ENCODE peak calls at places on chromosomes 2 and 18, in seven cellular contexts. T, Q, H, X, W, P and J are unnamed samples.

GRCh38 chr18:36697905-36698304 is 130.9 kb downstream of the TPGS2 start:
- DNase-seq in P (no peak), H (no peak), T (no peak), Q (peak; percentile 52), X (no peak), W (peak; percentile 91), J (no peak)

GRCh38 chr18:50704541-50704940 is 115.3 kb downstream of the MRO start:
- DNase-seq in Q (no peak), X (no peak), P (no peak), H (no peak), T (no peak), W (no peak), J (no peak)

GRCh38 chr2:157052685-157053224 is 204.8 kb upstream of the GALNT5 start:
- DNase-seq in P (no peak), Q (peak; percentile 44), H (no peak), X (no peak), T (no peak), W (peak; percentile 81), J (no peak)

GRCh38 chr2:236712304-236712703 is 142.7 kb downstream of the ACKR3 start:
- DNase-seq in W (peak; percentile 32), Q (no peak), T (no peak), P (no peak), X (no peak), H (no peak), J (no peak)

GRCh38 chr18:37452697-37453385 is 112.8 kb downstream of the CELF4 start:
- DNase-seq in H (no peak), W (no peak), X (no peak), Q (no peak), P (no peak), T (no peak), J (peak; percentile 17)

GRCh38 chr18:38459086-38459485 is 893.5 kb upstream of the CELF4 start:
- DNase-seq in Q (no peak), H (no peak), W (no peak), P (no peak), X (no peak), T (no peak), J (no peak)

GRCh38 chr2:210955591-210955990 is 399.2 kb downstream of the CPS1 start:
- DNase-seq in P (no peak), W (peak; percentile 81), X (no peak), T (no peak), Q (peak; percentile 45), H (no peak), J (no peak)

GRCh38 chr2:20990446-20990988 is 53.4 kb downstream of the APOB start:
- DNase-seq in X (no peak), W (no peak), H (no peak), P (no peak), T (no peak), Q (no peak), J (no peak)

GRCh38 chr2:101349893-101350662 is 37.2 kb downstream of the CREG2 start:
- DNase-seq in Q (no peak), T (no peak), X (no peak), P (no peak), H (no peak), W (peak; percentile 52), J (no peak)

GRCh38 chr18:35827275-35827929 is 145.1 kb upstream of the RMP24 start:
- DNase-seq in W (no peak), X (no peak), H (no peak), P (no peak), T (no peak), Q (no peak), J (no peak)

GRCh38 chr2:57396364-57397098 is 650.1 kb upstream of the VRK2 start:
- DNase-seq in P (no peak), W (peak; percentile 22), Q (no peak), T (no peak), X (no peak), H (no peak), J (no peak)

GRCh38 chr2:224145751-224146355 is 106.8 kb upstream of the SERPINE2 start:
- DNase-seq in P (no peak), W (peak; percentile 97), X (no peak), Q (peak; percentile 60), H (no peak), T (no peak), J (no peak)

GRCh38 chr2:42100696-42101585 is 53.1 kb downstream of the PKDCC start:
- DNase-seq in X (peak; percentile 87), H (peak; percentile 67), T (peak; percentile 75), Q (peak; percentile 48), W (no peak), P (no peak), J (no peak)

GRCh38 chr18:50866765-50867164 is 12.2 kb upstream of the ME2 start:
- DNase-seq in X (no peak), T (no peak), P (peak; percentile 57), W (peak; percentile 58), Q (no peak), H (no peak), J (no peak)

GRCh38 chr2:98461650-98462049 is 17.0 kb downstream of the INPP4A start:
- DNase-seq in X (peak; percentile 40), H (no peak), Q (no peak), W (no peak), P (peak; percentile 52), T (no peak), J (no peak)

GRCh38 chr2:229416116-229416694 is 145.1 kb upstream of the PID1 start:
- DNase-seq in H (peak; percentile 95), W (peak; percentile 56), T (peak; percentile 87), X (peak; percentile 90), P (peak; percentile 13), Q (no peak), J (no peak)

GRCh38 chr18:6881034-6881800 is 151.7 kb downstream of the ARHGAP28 start:
- DNase-seq in H (no peak), Q (no peak), T (no peak), P (no peak), W (no peak), X (no peak), J (peak; percentile 48)

GRCh38 chr2:172106128-172106961 is 3.6 kb upstream of the DLX2 start:
- DNase-seq in X (no peak), T (no peak), P (no peak), Q (no peak), W (peak; percentile 19), H (no peak), J (no peak)

GRCh38 chr2:26991717-26992116 is 21.3 kb downstream of the MAPRE3 start:
- DNase-seq in P (no peak), X (no peak), Q (no peak), T (no peak), H (no peak), W (no peak), J (no peak)

GRCh38 chr2:66437055-66437454 is 2.1 kb downstream of the MEIS1 start:
- DNase-seq in P (peak; percentile 52), X (no peak), Q (no peak), T (no peak), H (no peak), W (no peak), J (no peak)

GRCh38 chr2:167509585-167509984 is 621.3 kb downstream of the XIRP2 start:
- DNase-seq in X (no peak), W (peak; percentile 82), P (no peak), T (no peak), H (no peak), Q (peak; percentile 10), J (no peak)

GRCh38 chr18:23964282-23965238 is 50.0 kb upstream of the TTC39C start:
- DNase-seq in T (no peak), Q (no peak), X (no peak), W (peak; percentile 48), H (no peak), P (no peak), J (no peak)

GRCh38 chr2:176642074-176642473 is 372.8 kb downstream of the MTX2 start:
- DNase-seq in W (peak; percentile 86), H (no peak), T (no peak), X (no peak), Q (peak; percentile 56), P (no peak), J (no peak)

GRCh38 chr2:19575618-19576017 is 217.2 kb upstream of the OSR1 start:
- DNase-seq in X (no peak), T (no peak), W (no peak), H (no peak), P (no peak), Q (no peak), J (no peak)

GRCh38 chr2:17815466-17816184 is 635 bp upstream of the MSGN1 start:
- DNase-seq in P (no peak), H (no peak), X (no peak), T (no peak), W (no peak), Q (peak; percentile 71), J (peak; percentile 22)

GRCh38 chr2:95274291-95275150 is at the start of gene PROM2:
- DNase-seq in P (no peak), H (peak; percentile 96), W (no peak), X (no peak), T (peak; percentile 9), Q (peak; percentile 71), J (peak; percentile 88)

GRCh38 chr2:18435425-18436037 is 124.9 kb downstream of the RDH14 start:
- DNase-seq in Q (peak; percentile 25), H (no peak), P (peak; percentile 42), T (no peak), W (peak; percentile 71), X (no peak), J (peak; percentile 17)

GRCh38 chr2:88709117-88709739 is 17.8 kb downstream of the RPIA start:
- DNase-seq in P (no peak), T (no peak), Q (peak; percentile 45), H (no peak), W (peak; percentile 13), X (no peak), J (no peak)

GRCh38 chr18:44579028-44579692 is 101.5 kb upstream of the SETBP1 start:
- DNase-seq in X (no peak), H (no peak), Q (no peak), P (no peak), T (no peak), W (peak; percentile 30), J (no peak)